ENCODE peak calls at places on chromosomes 6 and 20, in four cellular contexts. I is osteocyte, F is NCI-H460, T is iris pigment epithelial cell. V is an unnamed sample.

GRCh38 chr6:110567957-110568696 is 91.7 kb upstream of the SLC22A16 start:
- DNase-seq in I (no peak), F (no peak), T (no peak), V (no peak)

GRCh38 chr6:5937936-5938706 is 68.6 kb downstream of the NRN1 start:
- DNase-seq in I (no peak), F (no peak), T (no peak), V (no peak)

GRCh38 chr6:39882567-39882953 is 51.7 kb downstream of the MOCS1 start:
- DNase-seq in I (peak; percentile 91), F (no peak), T (peak; percentile 91), V (no peak)

GRCh38 chr6:106666290-106667021 is 37.1 kb downstream of the QRSL1 start:
- DNase-seq in I (no peak), F (no peak), T (no peak), V (no peak)

GRCh38 chr6:28838289-28838633 is 85.5 kb downstream of the TRIM27 start:
- DNase-seq in I (no peak), F (peak; percentile 64), T (peak; percentile 61), V (no peak)

GRCh38 chr20:40948352-40949267 is 80.0 kb upstream of the TOP1 start:
- DNase-seq in I (no peak), F (no peak), T (peak; percentile 24), V (no peak)

GRCh38 chr6:145823322-145823944 is 8.8 kb upstream of the FBXO30 start:
- DNase-seq in I (no peak), F (no peak), T (no peak), V (no peak)

GRCh38 chr6:2209226-2209809 is 36.1 kb downstream of the GMDS start:
- DNase-seq in I (no peak), F (peak; percentile 32), T (peak; percentile 46), V (no peak)

GRCh38 chr20:34907616-34908469 is 31.4 kb downstream of the ACSS2 start:
- DNase-seq in I (no peak), F (peak; percentile 95), T (peak; percentile 81), V (no peak)

GRCh38 chr20:51579137-51579536 is 36.6 kb upstream of the NFATC2 start:
- DNase-seq in I (no peak), F (no peak), T (peak; percentile 72), V (no peak)